ENCODE peak calls at places on chromosomes 1 and 21, in seven cellular contexts. Z is mammary epithelial cell, C is PC-3, T is GM12878, K is HCT116, V is fibroblast of lung, H is endothelial cell of umbilical vein. Y is an unnamed sample.

GRCh38 chr1:61070054-61070453 is 12.3 kb upstream of the NFIA start:
- DNase-seq in Z (no peak), T (no peak), C (no peak), H (no peak), V (no peak), K (no peak), Y (no peak)

GRCh38 chr1:55623339-55623738 is 408.2 kb upstream of the USP24 start:
- DNase-seq in T (no peak), Z (no peak), K (no peak), C (no peak), V (no peak), H (no peak), Y (no peak)

GRCh38 chr1:245874942-245875580 is 632.0 kb downstream of the SMYD3 start:
- DNase-seq in T (no peak), V (peak), K (no peak), C (no peak), H (peak), Z (peak), Y (peak)

GRCh38 chr1:31584869-31585735 is 8.8 kb downstream of the TINAGL1 start:
- DNase-seq in Z (no peak), H (no peak), T (no peak), K (no peak), V (no peak), C (no peak), Y (no peak)

GRCh38 chr1:23283660-23284602 is 60.2 kb downstream of the HNRNPR start:
- DNase-seq in H (no peak), V (peak), C (peak), T (no peak), Z (no peak), K (no peak), Y (no peak)

GRCh38 chr21:37463083-37463780 is 96.7 kb downstream of the DYRK1A start:
- DNase-seq in V (peak), T (peak), K (peak), Z (peak), H (peak), C (peak), Y (peak)

GRCh38 chr1:98112631-98113030 is 191.8 kb upstream of the DPYD start:
- DNase-seq in C (no peak), V (no peak), Z (no peak), T (no peak), K (no peak), H (no peak), Y (no peak)

GRCh38 chr1:158717344-158717743 is 3.2 kb downstream of the OR6K3 start:
- DNase-seq in H (no peak), K (no peak), C (no peak), Z (peak), T (no peak), V (no peak), Y (no peak)

GRCh38 chr1:236524142-236524891 is 535 bp downstream of the LGALS8 start:
- DNase-seq in K (peak), H (peak), C (peak), V (peak), Z (peak), T (peak), Y (peak)

GRCh38 chr21:44763451-44764318 is 37.9 kb downstream of the UBE2G2 start:
- DNase-seq in K (no peak), H (no peak), T (no peak), Z (no peak), C (peak), V (no peak), Y (no peak)

GRCh38 chr1:97820470-97821188 is 100.2 kb downstream of the DPYD start:
- DNase-seq in T (no peak), V (peak), C (peak), K (peak), H (peak), Z (peak), Y (peak)

GRCh38 chr1:96487404-96487803 is 234.2 kb upstream of the PTBP2 start:
- DNase-seq in V (peak), C (no peak), H (peak), T (no peak), K (peak), Z (peak), Y (no peak)

GRCh38 chr1:14443164-14443787 is 155.2 kb upstream of the KAZN start:
- DNase-seq in K (no peak), H (no peak), C (peak), V (peak), Z (no peak), T (no peak), Y (no peak)

GRCh38 chr1:42195841-42196240 is 31.3 kb upstream of the GUCA2A start:
- DNase-seq in K (no peak), Z (peak), T (no peak), C (no peak), H (no peak), V (no peak), Y (no peak)

GRCh38 chr1:45820797-45821196 is 17.4 kb downstream of the MAST2 start:
- DNase-seq in K (no peak), C (no peak), H (no peak), T (no peak), Z (no peak), V (no peak), Y (no peak)

GRCh38 chr21:16181024-16181423 is 451.2 kb downstream of the USP25 start:
- DNase-seq in H (peak), Z (no peak), T (no peak), C (no peak), V (peak), K (no peak), Y (no peak)

GRCh38 chr1:40810915-40811314 is 27.3 kb downstream of the KCNQ4 start:
- DNase-seq in V (no peak), T (no peak), Z (no peak), H (no peak), K (no peak), C (no peak), Y (no peak)
- H3K9ac ChIP-seq in V (no peak), T (no peak), Z (no peak), H (no peak), K (no peak), C (no peak), Y (no peak)

DNA sequence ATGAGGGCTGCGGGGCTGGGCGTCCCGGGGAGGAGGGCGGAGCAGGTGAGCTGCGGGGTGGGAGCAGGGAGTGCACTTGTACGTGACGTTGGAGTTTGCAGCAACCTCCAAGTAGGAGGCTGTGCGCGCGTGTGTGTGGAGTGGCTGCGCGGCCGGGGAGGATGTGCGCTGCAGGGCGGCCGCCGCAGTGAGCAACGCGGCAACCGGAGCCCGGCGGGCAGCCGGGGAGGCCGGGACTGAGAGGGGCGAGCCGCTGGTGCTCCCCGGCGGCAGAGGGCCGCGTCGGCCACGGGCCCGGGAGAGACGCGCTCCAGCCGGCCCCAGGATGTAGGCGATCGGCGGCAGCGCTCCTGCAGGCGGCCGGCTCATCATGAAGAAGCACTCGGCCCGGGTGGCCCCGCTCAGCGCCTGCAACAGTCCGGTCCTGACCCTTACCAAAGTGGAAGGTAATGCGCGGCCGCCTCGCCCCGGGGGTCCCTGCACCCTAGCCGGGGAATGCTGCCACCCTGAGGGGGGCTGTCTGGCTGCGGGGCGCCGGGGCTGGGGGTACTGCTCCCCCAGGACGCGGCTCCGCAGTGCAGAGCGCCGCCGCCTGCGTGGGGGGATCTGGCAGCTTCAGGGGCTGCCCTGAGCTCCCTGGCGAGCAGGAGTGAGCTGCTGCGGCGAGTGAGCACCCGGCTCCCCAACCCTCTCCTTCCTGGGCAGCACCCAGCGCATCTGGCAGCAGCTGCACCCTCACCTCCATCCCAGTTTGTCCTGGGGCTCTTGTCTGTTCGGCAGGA is 158.9 kb upstream of the COA6 start:
- DNase-seq in K (no peak), T (no peak), V (peak), H (no peak), Z (peak), C (peak), Y (no peak)
- TF ChIP-seq EZH2 in K (no peak), T (no peak), V (peak), H (peak), Z (no peak), C (no peak), Y (no peak)

DNA sequence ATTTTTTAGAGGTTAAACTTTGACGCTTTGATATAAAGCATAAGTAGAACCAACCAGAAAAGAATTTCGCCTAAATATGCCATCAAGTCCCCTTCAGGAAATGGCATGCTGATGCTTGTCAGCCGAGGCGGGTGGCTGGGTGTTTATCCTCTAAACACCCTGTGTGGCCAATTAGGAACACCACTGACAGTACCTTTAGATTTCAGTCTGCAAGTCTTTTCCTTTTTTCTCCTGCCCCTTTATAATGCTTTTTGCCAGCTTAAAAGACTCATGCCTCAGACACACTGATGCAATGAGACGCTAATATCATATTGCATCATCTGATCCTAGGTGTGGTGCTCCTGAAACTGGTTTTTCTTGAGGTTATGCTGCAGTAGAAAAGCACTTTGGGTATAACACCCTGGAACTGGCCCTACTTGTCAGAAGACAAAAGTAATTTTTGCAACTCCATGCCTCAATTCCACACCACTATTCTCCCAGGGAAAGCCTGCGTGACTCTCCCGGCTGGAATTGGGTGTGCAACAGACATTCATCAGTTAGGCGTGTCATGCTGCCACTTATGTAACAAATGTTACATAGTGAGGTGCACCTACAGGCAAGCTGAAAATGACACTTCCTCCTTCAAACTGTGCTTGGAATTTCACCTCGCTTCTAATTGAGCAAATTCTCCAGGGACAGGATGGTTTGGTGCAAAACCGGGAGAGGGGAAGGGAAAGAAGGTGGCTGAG is 2.0 kb upstream of the RCC2 start:
- DNase-seq in T (no peak), V (peak), Z (peak), H (no peak), K (peak), C (peak), Y (no peak)
- H3K9ac ChIP-seq in T (no peak), V (no peak), Z (peak), H (no peak), K (peak), C (no peak), Y (peak)

GRCh38 chr1:204411451-204412245 is at the start of gene PPP1R15B:
- DNase-seq in V (peak), T (peak), C (peak), H (peak), Z (peak), K (peak), Y (peak)
- TF ChIP-seq EZH2 in V (no peak), T (no peak), C (no peak), H (no peak), Z (no peak), K (no peak), Y (no peak)